ENCODE peak calls at places on chromosomes 6 and 20, in nine cellular contexts. D is fibroblast of pulmonary artery, Q is uterus, W is K562, F is small intestine, G is brain microvascular endothelial cell, S is Karpas-422, R is fibroblast of the aortic adventitia, Z is stomach. X is an unnamed sample.

GRCh38 chr20:63711085-63711645 is 3.3 kb downstream of the ZGPAT start:
- DNase-seq in D (no peak), Q (no peak), W (peak), F (no peak), G (no peak), S (no peak), R (no peak), Z (no peak), X (no peak)

GRCh38 chr6:90701146-90701781 is 114.4 kb upstream of the MAP3K7 start:
- DNase-seq in D (no peak), Q (no peak), W (no peak), F (no peak), G (no peak), S (peak), R (no peak), Z (no peak), X (peak)

GRCh38 chr6:148443798-148444560 is 101.3 kb downstream of the SASH1 start:
- DNase-seq in D (no peak), Q (no peak), W (no peak), F (no peak), G (no peak), S (no peak), R (no peak), Z (no peak), X (no peak)

GRCh38 chr6:36297511-36297910 is 27.7 kb downstream of the PNPLA1 start:
- DNase-seq in D (no peak), Q (no peak), W (no peak), F (no peak), G (no peak), S (no peak), R (no peak), Z (no peak), X (no peak)

GRCh38 chr20:10414982-10415650 is 18.9 kb downstream of the MKKS start:
- DNase-seq in D (peak), Q (no peak), W (peak), F (no peak), G (peak), S (no peak), R (no peak), Z (no peak), X (no peak)

GRCh38 chr6:20692023-20692422 is 157.8 kb downstream of the CDKAL1 start:
- DNase-seq in D (no peak), Q (no peak), W (no peak), F (no peak), G (no peak), S (no peak), R (no peak), Z (no peak), X (no peak)

GRCh38 chr6:1316482-1317220 is 4.8 kb downstream of the FOXQ1 start:
- DNase-seq in D (peak), Q (no peak), W (no peak), F (peak), G (no peak), S (no peak), R (peak), Z (peak), X (no peak)

GRCh38 chr20:33753763-33754162 is 22.0 kb downstream of the ZNF341 start:
- DNase-seq in D (peak), Q (no peak), W (no peak), F (no peak), G (peak), S (no peak), R (no peak), Z (no peak), X (no peak)

GRCh38 chr20:62977613-62978558 is 25.4 kb downstream of the SLC17A9 start:
- DNase-seq in D (no peak), Q (no peak), W (peak), F (peak), G (no peak), S (peak), R (no peak), Z (peak), X (no peak)

GRCh38 chr6:6686748-6687601 is 98.5 kb downstream of the LY86 start:
- DNase-seq in D (peak), Q (peak), W (peak), F (peak), G (peak), S (peak), R (peak), Z (peak), X (peak)

GRCh38 chr6:169222126-169222525 is 31.5 kb downstream of the THBS2 start:
- DNase-seq in D (no peak), Q (no peak), W (no peak), F (no peak), G (no peak), S (no peak), R (no peak), Z (no peak), X (no peak)

GRCh38 chr20:5714261-5715041 is 35.8 kb upstream of the SHLD1 start:
- DNase-seq in D (peak), Q (peak), W (peak), F (peak), G (peak), S (no peak), R (no peak), Z (no peak), X (no peak)

GRCh38 chr20:60117040-60117439 is 158.8 kb downstream of the CDH26 start:
- DNase-seq in D (no peak), Q (no peak), W (no peak), F (no peak), G (no peak), S (no peak), R (no peak), Z (peak), X (no peak)

GRCh38 chr6:85756982-85757381 is 114.3 kb upstream of the SYNCRIP start:
- DNase-seq in D (peak), Q (no peak), W (no peak), F (peak), G (peak), S (peak), R (peak), Z (no peak), X (peak)

GRCh38 chr6:8589941-8590676 is 154.8 kb upstream of the SLC35B3 start:
- DNase-seq in D (no peak), Q (no peak), W (no peak), F (no peak), G (no peak), S (no peak), R (no peak), Z (no peak), X (no peak)

GRCh38 chr6:35043381-35043780 is 97.8 kb downstream of the TCP11 start:
- DNase-seq in D (no peak), Q (no peak), W (no peak), F (no peak), G (no peak), S (no peak), R (no peak), Z (no peak), X (no peak)

GRCh38 chr6:42236030-42236429 is 18.4 kb upstream of the MRPS10 start:
- DNase-seq in D (no peak), Q (peak), W (no peak), F (no peak), G (no peak), S (no peak), R (no peak), Z (no peak), X (no peak)

GRCh38 chr20:47854687-47855212 is 69.5 kb upstream of the SULF2 start:
- DNase-seq in D (peak), Q (no peak), W (no peak), F (peak), G (peak), S (peak), R (peak), Z (no peak), X (peak)

GRCh38 chr6:113490356-113490755 is 366.8 kb upstream of the MARCKS start:
- DNase-seq in D (no peak), Q (no peak), W (no peak), F (no peak), G (no peak), S (no peak), R (no peak), Z (no peak), X (peak)

GRCh38 chr6:111534366-111534765 is 51.3 kb upstream of the REV3L start:
- DNase-seq in D (peak), Q (peak), W (no peak), F (peak), G (no peak), S (no peak), R (no peak), Z (peak), X (peak)

GRCh38 chr6:33790306-33790855 is 1.5 kb upstream of the LEMD2 start:
- DNase-seq in D (no peak), Q (no peak), W (no peak), F (no peak), G (no peak), S (no peak), R (no peak), Z (no peak), X (no peak)

GRCh38 chr6:39206250-39206721 is 23.0 kb downstream of the KCNK5 start:
- DNase-seq in D (no peak), Q (no peak), W (peak), F (peak), G (no peak), S (no peak), R (no peak), Z (peak), X (no peak)

GRCh38 chr6:11196511-11197174 is 35.8 kb downstream of the NEDD9 start:
- DNase-seq in D (no peak), Q (no peak), W (no peak), F (no peak), G (peak), S (no peak), R (no peak), Z (no peak), X (no peak)

GRCh38 chr6:158284340-158285210 is 27.7 kb upstream of the TULP4 start:
- DNase-seq in D (peak), Q (peak), W (no peak), F (no peak), G (peak), S (no peak), R (peak), Z (no peak), X (no peak)

GRCh38 chr20:23092409-23092756 is 6.3 kb upstream of the CD93 start:
- DNase-seq in D (peak), Q (peak), W (peak), F (no peak), G (peak), S (no peak), R (peak), Z (no peak), X (peak)

GRCh38 chr6:138692978-138693909 is 80.3 kb upstream of the CCDC28A start:
- DNase-seq in D (peak), Q (peak), W (peak), F (peak), G (peak), S (peak), R (peak), Z (peak), X (peak)

GRCh38 chr6:139762587-139763031 is 388.2 kb upstream of the CITED2 start:
- DNase-seq in D (no peak), Q (no peak), W (no peak), F (no peak), G (no peak), S (no peak), R (no peak), Z (no peak), X (no peak)

GRCh38 chr20:16919841-16920240 is 171.7 kb downstream of the OTOR start:
- DNase-seq in D (no peak), Q (no peak), W (no peak), F (no peak), G (no peak), S (no peak), R (no peak), Z (no peak), X (no peak)

GRCh38 chr6:148085651-148086321 is 256.9 kb upstream of the SASH1 start:
- DNase-seq in D (no peak), Q (no peak), W (no peak), F (no peak), G (no peak), S (no peak), R (no peak), Z (no peak), X (no peak)

GRCh38 chr6:121748376-121748775 is 312.9 kb downstream of the GJA1 start:
- DNase-seq in D (peak), Q (no peak), W (no peak), F (no peak), G (no peak), S (no peak), R (peak), Z (no peak), X (no peak)

GRCh38 chr6:16481680-16482079 is 243.3 kb downstream of the GMPR start:
- DNase-seq in D (no peak), Q (no peak), W (no peak), F (peak), G (no peak), S (no peak), R (no peak), Z (no peak), X (no peak)

GRCh38 chr20:13447385-13448180 is 191.1 kb downstream of the TASP1 start:
- DNase-seq in D (no peak), Q (no peak), W (no peak), F (no peak), G (no peak), S (no peak), R (no peak), Z (no peak), X (no peak)

GRCh38 chr20:64105846-64106434 is 1.4 kb downstream of the NPBWR2 start:
- DNase-seq in D (no peak), Q (no peak), W (no peak), F (no peak), G (no peak), S (no peak), R (no peak), Z (no peak), X (no peak)

GRCh38 chr6:7787137-7787575 is 61.3 kb downstream of the BMP6 start:
- DNase-seq in D (peak), Q (peak), W (no peak), F (peak), G (peak), S (no peak), R (peak), Z (no peak), X (no peak)

GRCh38 chr6:90179190-90180169 is 117.2 kb downstream of the BACH2 start:
- DNase-seq in D (peak), Q (no peak), W (no peak), F (no peak), G (no peak), S (peak), R (peak), Z (no peak), X (no peak)

GRCh38 chr20:48831702-48832422 is 4.1 kb upstream of the PREX1 start:
- DNase-seq in D (peak), Q (peak), W (peak), F (no peak), G (no peak), S (no peak), R (peak), Z (peak), X (no peak)

GRCh38 chr6:127459231-127459641 is at the start of gene KIAA0408:
- DNase-seq in D (peak), Q (peak), W (no peak), F (peak), G (peak), S (no peak), R (peak), Z (peak), X (peak)

DNA sequence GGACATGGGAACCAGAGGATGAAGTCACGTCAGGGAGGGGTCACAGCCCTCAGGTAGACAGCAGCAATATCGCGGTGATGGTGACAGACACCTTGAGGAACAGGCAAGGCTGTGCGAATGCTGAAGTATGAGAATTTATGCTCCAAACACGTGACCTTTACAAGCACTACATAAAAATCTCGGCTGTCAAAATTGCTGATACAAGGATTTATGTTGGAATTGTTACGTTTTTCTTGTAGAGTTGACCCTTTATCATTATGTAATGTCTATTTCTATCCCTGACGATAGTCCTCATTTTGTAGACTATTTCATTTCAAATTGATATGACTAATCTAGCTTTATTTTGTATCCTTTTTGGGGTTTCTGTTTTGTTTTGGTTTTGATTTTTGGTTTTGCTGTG is 311.1 kb downstream of the C6orf118 start:
- DNase-seq in D (no peak), Q (no peak), W (no peak), F (no peak), G (no peak), S (no peak), R (no peak), Z (no peak), X (no peak)
- H3K4me3 ChIP-seq in D (no peak), Q (no peak), W (no peak), F (no peak), G (no peak), S (no peak), R (no peak), Z (no peak), X (no peak)

DNA sequence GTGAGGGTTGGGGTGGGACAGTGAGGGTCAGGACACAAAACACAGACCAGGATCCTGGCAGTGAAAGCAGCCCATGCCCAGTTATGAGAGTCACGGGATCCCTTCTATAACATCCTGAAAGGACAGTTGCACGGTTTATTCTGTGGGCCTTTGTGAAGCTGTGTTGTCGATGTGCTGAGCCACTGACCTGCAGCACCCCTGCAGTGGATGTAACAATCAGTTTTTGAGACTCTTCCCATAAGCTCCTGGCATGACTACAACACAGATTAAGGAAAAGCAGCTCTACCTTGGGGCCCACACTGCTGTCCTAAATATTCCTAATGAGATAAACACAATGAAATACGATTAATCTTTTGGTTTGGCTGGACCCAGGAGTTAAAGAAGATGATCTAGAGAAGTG is 3.7 kb downstream of the PYGB start:
- DNase-seq in D (no peak), Q (no peak), W (no peak), F (no peak), G (no peak), S (no peak), R (no peak), Z (no peak), X (no peak)
- H3K4me3 ChIP-seq in D (no peak), Q (no peak), W (no peak), F (no peak), G (peak), S (peak), R (no peak), Z (no peak), X (no peak)

DNA sequence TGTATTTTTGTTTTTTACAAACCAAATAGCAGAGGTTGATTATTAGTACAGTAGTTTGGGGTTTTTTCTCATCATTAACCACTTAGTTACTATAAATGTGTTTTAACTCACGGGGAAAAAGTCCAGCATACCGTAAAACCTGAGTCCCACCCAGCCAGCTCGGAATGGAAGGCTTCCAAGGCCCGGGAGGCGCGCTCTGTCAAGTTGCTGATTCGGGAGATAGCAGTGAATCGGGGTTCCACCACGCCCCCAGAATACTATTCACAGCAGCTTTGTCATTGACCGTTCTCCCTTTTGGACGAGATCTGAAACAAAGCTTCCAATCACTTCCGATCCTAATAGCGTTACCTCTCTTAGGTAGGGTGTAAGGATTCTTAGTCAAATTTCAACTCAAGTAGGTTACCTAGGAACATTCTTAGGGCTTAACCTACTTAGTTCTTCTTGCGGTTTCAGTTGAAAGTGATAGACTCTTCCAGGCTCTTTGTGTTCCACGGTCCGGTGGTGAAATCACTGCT is 232.8 kb upstream of the QKI start:
- DNase-seq in D (no peak), Q (no peak), W (no peak), F (no peak), G (no peak), S (no peak), R (no peak), Z (no peak), X (no peak)
- H3K4me3 ChIP-seq in D (no peak), Q (no peak), W (no peak), F (no peak), G (no peak), S (no peak), R (no peak), Z (no peak), X (no peak)

GRCh38 chr6:136012198-136012884 is 160.8 kb downstream of the PDE7B start:
- DNase-seq in D (peak), Q (no peak), W (no peak), F (no peak), G (peak), S (no peak), R (peak), Z (no peak), X (no peak)
- H3K4me3 ChIP-seq in D (peak), Q (no peak), W (no peak), F (no peak), G (peak), S (no peak), R (peak), Z (no peak), X (no peak)

X was measured in LNCaP clone FGC.